ENCODE peak calls at places on chromosome 1, in four cellular contexts. P, B, F and Y are unnamed samples.

GRCh38 chr1:175075572-175076568 is 8.2 kb downstream of the TNN start:
- DNase-seq in P (no peak), B (no peak), F (no peak), Y (no peak)

GRCh38 chr1:72109916-72110315 is 172.4 kb downstream of the NEGR1 start:
- DNase-seq in P (no peak), B (no peak), F (no peak), Y (no peak)

GRCh38 chr1:143720087-143721023 is 251.4 kb downstream of the FAM72C start:
- DNase-seq in P (no peak), B (peak; percentile 34), F (peak; percentile 76), Y (peak; percentile 63)

GRCh38 chr1:20154306-20154831 is 15.2 kb downstream of the PLA2G2F start:
- DNase-seq in P (peak; percentile 43), B (no peak), F (no peak), Y (no peak)

GRCh38 chr1:35931424-35932157 is 686 bp downstream of the AGO3 start:
- DNase-seq in P (no peak), B (peak; percentile 24), F (peak; percentile 70), Y (peak; percentile 62)

GRCh38 chr1:10380594-10381275 is 18.1 kb upstream of the PGD start:
- DNase-seq in P (no peak), B (peak; percentile 61), F (no peak), Y (no peak)

GRCh38 chr1:12475947-12476346 is 142.1 kb downstream of the DHRS3 start:
- DNase-seq in P (no peak), B (no peak), F (no peak), Y (no peak)

GRCh38 chr1:65421341-65422174 is 1.1 kb downstream of the LEPR start:
- DNase-seq in P (no peak), B (no peak), F (no peak), Y (no peak)

GRCh38 chr1:64898107-64898861 is 68.1 kb downstream of the JAK1 start:
- DNase-seq in P (peak; percentile 95), B (peak; percentile 96), F (peak; percentile 70), Y (peak; percentile 69)

GRCh38 chr1:40151457-40152079 is 9.6 kb upstream of the RLF start:
- DNase-seq in P (no peak), B (no peak), F (no peak), Y (no peak)

GRCh38 chr1:188689542-188689941 is 1788.1 kb downstream of the BRINP3 start:
- DNase-seq in P (no peak), B (no peak), F (no peak), Y (no peak)

GRCh38 chr1:230068952-230069684 is 2.1 kb downstream of the GALNT2 start:
- DNase-seq in P (no peak), B (no peak), F (peak; percentile 37), Y (no peak)

GRCh38 chr1:7992885-7993284 is 31.4 kb downstream of the PARK7 start:
- DNase-seq in P (no peak), B (no peak), F (no peak), Y (no peak)

GRCh38 chr1:16281765-16282164 is 44.8 kb upstream of the CPLANE2 start:
- DNase-seq in P (no peak), B (no peak), F (no peak), Y (no peak)

GRCh38 chr1:25572708-25573590 is 29.5 kb downstream of the LDLRAP1 start:
- DNase-seq in P (no peak), B (peak; percentile 74), F (peak; percentile 74), Y (no peak)

GRCh38 chr1:109636201-109636952 is 16.7 kb downstream of the AMPD2 start:
- DNase-seq in P (peak; percentile 44), B (peak; percentile 43), F (no peak), Y (no peak)

GRCh38 chr1:248753715-248754280 is 1.8 kb downstream of the LYPD8 start:
- DNase-seq in P (no peak), B (no peak), F (no peak), Y (no peak)

GRCh38 chr1:110040548-110040947 is 6.1 kb downstream of the STRIP1 start:
- DNase-seq in P (no peak), B (no peak), F (no peak), Y (no peak)

GRCh38 chr1:23369335-23370013 is at the start of gene ZNF436:
- DNase-seq in P (peak; percentile 86), B (peak; percentile 94), F (peak; percentile 70), Y (peak; percentile 66)

GRCh38 chr1:9655127-9655723 is 3.7 kb downstream of the PIK3CD start:
- DNase-seq in P (no peak), B (no peak), F (no peak), Y (no peak)

GRCh38 chr1:202285908-202286307 is 55.8 kb downstream of the UBE2T start:
- DNase-seq in P (no peak), B (no peak), F (no peak), Y (no peak)

GRCh38 chr1:202288177-202288576 is 53.6 kb downstream of the UBE2T start:
- DNase-seq in P (no peak), B (no peak), F (no peak), Y (no peak)

GRCh38 chr1:202289009-202289408 is 52.7 kb downstream of the UBE2T start:
- DNase-seq in P (no peak), B (no peak), F (no peak), Y (no peak)

GRCh38 chr1:202287196-202287595 is 54.5 kb downstream of the UBE2T start:
- DNase-seq in P (no peak), B (no peak), F (no peak), Y (no peak)

DNA sequence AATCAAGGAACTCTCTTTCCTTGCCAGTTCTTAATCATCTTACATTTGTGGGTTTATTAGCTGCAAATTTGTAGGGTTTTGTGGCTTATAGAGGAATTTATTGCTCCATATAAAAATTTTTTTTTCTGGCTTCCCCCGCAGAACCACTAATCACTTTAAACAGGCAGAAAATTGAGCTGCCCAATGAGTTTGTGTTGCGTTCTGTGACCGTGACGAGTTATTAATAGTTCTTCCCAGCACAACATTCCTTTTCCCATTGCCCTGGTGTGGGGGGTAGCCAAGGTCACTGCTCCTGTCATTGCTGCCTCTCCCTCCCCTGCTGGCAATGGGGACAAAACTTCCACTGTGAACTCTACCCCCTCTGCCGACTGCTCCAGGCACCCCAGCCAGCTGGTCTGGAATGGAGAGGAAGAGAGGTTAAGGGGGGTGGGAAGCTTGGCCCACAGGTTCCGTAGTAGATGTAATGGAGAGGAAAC is 55.1 kb downstream of the UBE2T start:
- DNase-seq in P (peak; percentile 89), B (peak; percentile 77), F (no peak), Y (no peak)
- H3K27ac ChIP-seq in P (peak overlapping the region; percentile 65), B (peak overlapping the region; percentile 10), F (peak overlapping the region; percentile 51), Y (no peak overlapping the region)

GRCh38 chr1:165545974-165546373 is 2.2 kb downstream of the LRRC52 start:
- DNase-seq in P (no peak), B (no peak), F (no peak), Y (no peak)

GRCh38 chr1:165542647-165543046 is 1.2 kb upstream of the LRRC52 start:
- DNase-seq in P (no peak), B (no peak), F (no peak), Y (no peak)

GRCh38 chr1:165544996-165545395 is 1.2 kb downstream of the LRRC52 start:
- DNase-seq in P (no peak), B (no peak), F (no peak), Y (no peak)

GRCh38 chr1:165542015-165542631 is 1.7 kb upstream of the LRRC52 start:
- DNase-seq in P (no peak), B (no peak), F (no peak), Y (no peak)

DNA sequence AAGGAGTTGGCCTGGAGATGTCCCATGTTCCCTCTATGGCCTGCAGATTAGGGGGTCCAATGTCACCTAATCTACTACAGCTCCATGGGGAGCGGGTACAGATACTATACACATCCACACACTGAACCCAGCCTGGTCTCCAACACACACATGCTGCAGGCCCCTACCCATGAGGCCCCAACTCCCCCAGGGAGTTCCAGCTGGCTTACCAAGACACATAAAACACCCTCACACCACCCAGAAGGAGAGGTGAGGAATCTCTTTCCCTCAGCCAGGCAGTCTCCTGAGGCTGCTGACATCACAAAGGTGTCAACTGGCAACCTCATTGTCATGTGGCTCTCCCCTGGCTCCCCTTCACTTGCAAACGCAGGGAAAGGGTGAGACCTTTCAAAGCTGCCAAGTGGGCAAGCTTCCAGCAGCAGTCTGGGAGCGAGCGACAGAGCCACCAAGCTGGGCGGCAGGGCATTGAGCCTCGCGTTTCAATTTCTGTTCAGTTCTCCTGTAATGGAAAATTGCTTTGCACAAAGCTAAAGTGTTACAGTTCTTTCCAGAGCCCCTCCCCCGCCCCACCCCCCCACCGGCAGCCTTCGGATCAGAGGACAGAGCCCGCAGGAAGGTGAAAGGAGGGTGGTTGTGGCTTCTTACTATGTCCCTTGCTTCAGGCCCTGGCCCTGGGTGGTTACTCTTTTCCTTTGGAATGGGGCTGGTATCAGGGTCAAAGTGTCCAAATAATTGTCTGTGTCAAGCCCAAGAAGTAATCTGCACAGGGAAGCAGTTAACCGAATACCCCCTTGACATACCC is at the start of gene LRRC52:
- DNase-seq in P (peak; percentile 68), B (peak; percentile 74), F (peak; percentile 74), Y (peak; percentile 70)
- TF ChIP-seq CTCF in P (no peak), B (no peak), F (no peak), Y (no peak)

GRCh38 chr1:152148051-152148450 is 11.0 kb downstream of the RPTN start:
- DNase-seq in P (no peak), B (no peak), F (no peak), Y (no peak)
- H3K9me3 ChIP-seq in P (peaks cover 15% of the 10 kb centered on the region), B (peaks cover 11% of the 10 kb centered on the region), F (no peaks in the 10 kb centered on the region), Y (peaks cover 7% of the 10 kb centered on the region)

DNA sequence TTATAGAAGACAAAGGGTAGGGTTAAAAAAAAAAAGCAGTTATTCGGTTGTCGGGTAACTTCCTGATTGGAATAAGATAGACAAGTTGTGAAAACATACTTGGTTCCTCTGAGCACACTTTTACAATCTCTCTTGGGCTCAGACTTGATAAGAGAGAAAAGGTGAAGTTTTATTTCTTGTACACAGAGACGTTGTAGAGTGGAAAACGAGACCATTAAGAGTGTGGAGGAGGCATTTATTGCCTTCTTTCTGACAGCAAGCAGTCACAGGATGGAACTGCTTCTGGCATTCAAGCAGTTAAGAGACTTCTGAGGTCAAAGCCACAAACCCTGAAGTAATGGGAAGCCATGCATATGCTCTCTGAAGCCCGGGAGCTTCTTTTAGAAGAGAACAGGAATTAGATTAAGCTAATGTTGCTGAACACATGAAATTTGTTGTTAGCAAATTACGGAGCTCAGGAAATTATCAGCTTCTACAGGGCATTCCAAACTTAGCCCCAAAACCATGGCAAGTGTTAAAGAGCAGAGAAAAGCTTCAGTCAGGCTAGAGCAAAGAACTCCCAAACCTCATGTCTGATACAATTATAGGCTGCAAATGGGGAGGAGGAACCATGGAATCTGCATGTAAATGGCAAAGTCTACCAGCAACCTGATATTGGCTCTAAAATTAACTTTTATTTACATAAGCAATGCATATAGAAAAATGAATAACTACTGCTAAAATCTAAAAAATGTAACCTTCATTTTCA is 26.0 kb downstream of the S1PR1 start:
- DNase-seq in P (no peak), B (no peak), F (no peak), Y (no peak)
- H3K27ac ChIP-seq in P (no peak overlapping the region), B (no peak overlapping the region), F (peak overlapping the region; percentile 61), Y (peak overlapping the region; percentile 59)

DNA sequence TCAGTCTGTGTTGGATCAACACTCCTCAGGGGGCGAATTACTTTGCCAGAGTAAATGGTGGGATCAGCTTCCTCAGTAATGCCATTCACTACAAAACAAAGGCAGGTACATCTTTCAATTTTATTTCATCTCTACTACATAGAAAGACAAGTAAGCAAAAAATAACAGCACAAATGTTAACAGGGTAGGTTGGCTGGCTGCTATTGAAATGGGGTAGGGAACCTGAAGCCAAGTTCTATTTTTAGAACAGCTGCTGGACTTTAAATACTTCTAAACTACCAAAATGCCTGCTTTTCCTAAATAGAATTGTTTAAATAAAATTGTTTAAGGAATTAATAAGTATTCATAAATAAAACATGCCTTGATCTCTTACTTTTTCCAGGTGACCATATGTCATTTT is 7.3 kb upstream of the NRAS start:
- DNase-seq in P (no peak), B (no peak), F (no peak), Y (no peak)
- TF ChIP-seq CTCF in P (no peak), B (no peak), F (no peak), Y (no peak)